ENCODE peak calls at places on chromosomes 2 and 18, in five cellular contexts. R is GM23338; B is NCI-H524; F is central memory CD4-positive, alpha-beta T cell; M is cardiac septum. E is an unnamed sample.

GRCh38 chr2:118696786-118697465 is 150.5 kb downstream of the EN1 start:
- DNase-seq in R (no peak), B (peak; percentile 9), F (no peak), M (no peak), E (no peak)

GRCh38 chr2:65204461-65205230 is 23.0 kb upstream of the ACTR2 start:
- DNase-seq in F (peak; percentile 37), R (no peak), M (no peak), B (no peak), E (peak; percentile 39)

GRCh38 chr2:94958245-94958644 is 67.3 kb upstream of the MAL start:
- DNase-seq in F (no peak), M (no peak), R (no peak), B (no peak), E (no peak)

GRCh38 chr2:176123483-176123843 is 944 bp downstream of the HOXD9 start:
- DNase-seq in B (no peak), F (no peak), M (no peak), R (no peak), E (peak; percentile 95)

GRCh38 chr2:15642334-15643208 is 50.9 kb downstream of the DDX1 start:
- DNase-seq in B (no peak), R (peak; percentile 39), F (no peak), M (no peak), E (peak; percentile 79)

GRCh38 chr2:148258124-148258523 is 237.2 kb downstream of the MBD5 start:
- DNase-seq in R (no peak), B (no peak), M (no peak), F (no peak), E (no peak)

GRCh38 chr2:41933585-41934322 is 114.1 kb upstream of the PKDCC start:
- DNase-seq in M (no peak), B (no peak), R (no peak), F (no peak), E (no peak)

GRCh38 chr2:239193925-239194687 is 206.7 kb downstream of the HDAC4 start:
- DNase-seq in F (no peak), R (peak; percentile 57), M (peak; percentile 33), B (no peak), E (peak; percentile 41)

GRCh38 chr18:47944972-47945843 is 14.7 kb upstream of the SMAD2 start:
- DNase-seq in F (no peak), B (no peak), R (no peak), M (no peak), E (no peak)

GRCh38 chr2:161418715-161419337 is 2.7 kb downstream of the TBR1 start:
- DNase-seq in M (no peak), B (peak; percentile 68), F (no peak), R (peak; percentile 70), E (peak; percentile 59)

GRCh38 chr2:28496781-28497180 is 921 bp downstream of the PLB1 start:
- DNase-seq in M (no peak), R (no peak), F (no peak), B (no peak), E (no peak)

GRCh38 chr2:127530245-127531132 is 4.2 kb upstream of the IWS1 start:
- DNase-seq in R (peak; percentile 15), M (no peak), B (no peak), F (no peak), E (no peak)

GRCh38 chr2:152445791-152446201 is 110.8 kb downstream of the FMNL2 start:
- DNase-seq in F (no peak), B (no peak), M (no peak), R (no peak), E (peak; percentile 64)

GRCh38 chr2:23533014-23533730 is 148.2 kb downstream of the KLHL29 start:
- DNase-seq in M (no peak), F (no peak), B (peak; percentile 64), R (peak; percentile 47), E (peak; percentile 68)

GRCh38 chr2:190862067-190862466 is 18.6 kb upstream of the GLS start:
- DNase-seq in B (no peak), R (no peak), M (no peak), F (no peak), E (no peak)

GRCh38 chr2:201936817-201937216 is 96.8 kb upstream of the FZD7 start:
- DNase-seq in R (no peak), M (no peak), F (no peak), B (no peak), E (peak; percentile 65)

GRCh38 chr18:61926532-61926931 is 33.7 kb upstream of the RNF152 start:
- DNase-seq in B (no peak), R (no peak), M (no peak), F (peak; percentile 18), E (peak; percentile 57)

GRCh38 chr2:175883586-175884194 is 118.4 kb downstream of the LNPK start:
- DNase-seq in M (no peak), B (no peak), F (no peak), R (peak; percentile 64), E (no peak)

GRCh38 chr18:61334951-61335736 is 1.9 kb downstream of the CDH20 start:
- DNase-seq in M (no peak), B (no peak), R (no peak), F (no peak), E (peak; percentile 55)

GRCh38 chr2:235439959-235440662 is 53.7 kb upstream of the AGAP1 start:
- DNase-seq in B (no peak), F (no peak), M (no peak), R (peak; percentile 11), E (no peak)

GRCh38 chr2:113136828-113137775 is 9.7 kb downstream of the IL1RN start:
- DNase-seq in F (peak; percentile 26), M (no peak), B (peak; percentile 55), R (peak; percentile 85), E (peak; percentile 72)

GRCh38 chr2:2000018-2000733 is 255.9 kb upstream of the PXDN start:
- DNase-seq in R (no peak), F (no peak), B (no peak), M (no peak), E (no peak)

GRCh38 chr2:233165895-233166661 is 85.4 kb upstream of the ATG16L1 start:
- DNase-seq in M (peak; percentile 90), R (no peak), B (no peak), F (peak; percentile 20), E (peak; percentile 56)

GRCh38 chr2:61807036-61807757 is 46.7 kb downstream of the FAM161A start:
- DNase-seq in B (no peak), M (no peak), F (no peak), R (no peak), E (no peak)

GRCh38 chr2:218806346-218806978 is 24.5 kb downstream of the CYP27A1 start:
- DNase-seq in R (peak; percentile 29), M (no peak), F (no peak), B (peak; percentile 72), E (no peak)

GRCh38 chr2:170689481-170689880 is 25.7 kb upstream of the SP5 start:
- DNase-seq in F (no peak), R (no peak), M (no peak), B (no peak), E (no peak)

GRCh38 chr18:77210249-77210648 is 39.4 kb upstream of the GALR1 start:
- DNase-seq in F (no peak), R (no peak), M (no peak), B (no peak), E (no peak)

GRCh38 chr18:12597775-12598174 is 60.1 kb downstream of the SPIRE1 start:
- DNase-seq in F (no peak), M (no peak), R (no peak), B (no peak), E (peak; percentile 13)

GRCh38 chr2:108412995-108413726 is 35.4 kb downstream of the SULT1C4 start:
- DNase-seq in F (no peak), B (no peak), M (no peak), R (no peak), E (no peak)

GRCh38 chr18:47204908-47205522 is 28.9 kb upstream of the IER3IP1 start:
- DNase-seq in B (peak; percentile 38), R (peak; percentile 85), F (peak; percentile 20), M (no peak), E (peak; percentile 70)

GRCh38 chr2:101307503-101307902 is 998 bp downstream of the RNF149 start:
- DNase-seq in B (no peak), R (no peak), M (no peak), F (no peak), E (no peak)

GRCh38 chr2:160516547-160517365 is 23.1 kb upstream of the RBMS1 start:
- DNase-seq in F (no peak), B (peak; percentile 52), M (no peak), R (no peak), E (no peak)

GRCh38 chr2:33134086-33134763 is 187.5 kb downstream of the LTBP1 start:
- DNase-seq in F (no peak), M (no peak), B (peak; percentile 86), R (peak; percentile 10), E (peak; percentile 73)

GRCh38 chr18:63683152-63683551 is 19.6 kb upstream of the SERPINB11 start:
- DNase-seq in B (no peak), F (no peak), R (peak; percentile 47), M (no peak), E (peak; percentile 63)

E was measured in left kidney.